ENCODE peak calls at places on chromosomes 5 and 9, in eight cellular contexts. Y is GM06990; E is PC-9; S is A549; W is GM12878; F is GM20000; P is brain microvascular endothelial cell; K is CD8-positive, alpha-beta T cell. X is an unnamed sample.

GRCh38 chr5:124599048-124599973 is 147.1 kb downstream of the ZNF608 start:
- DNase-seq in S (peak; percentile 83), P (peak; percentile 46), W (peak; percentile 13), F (no peak), Y (peak; percentile 6), K (no peak), E (peak; percentile 87), X (no peak)

GRCh38 chr9:130110596-130111021 is 56.9 kb downstream of the GPR107 start:
- DNase-seq in S (no peak), K (no peak), E (no peak), Y (no peak), F (no peak), W (no peak), P (peak; percentile 19), X (no peak)

GRCh38 chr9:96617439-96618185 is 2.0 kb downstream of the CDC14B start:
- DNase-seq in F (no peak), Y (no peak), K (no peak), S (no peak), W (no peak), E (no peak), P (no peak), X (no peak)

GRCh38 chr9:34374905-34375552 is 1.7 kb downstream of the MYORG start:
- DNase-seq in W (no peak), Y (no peak), S (peak; percentile 63), F (no peak), E (peak; percentile 38), P (no peak), K (no peak), X (no peak)

GRCh38 chr9:113876806-113877236 is 712 bp downstream of the ZNF618 start:
- DNase-seq in W (no peak), F (no peak), P (no peak), K (no peak), Y (no peak), E (no peak), S (no peak), X (no peak)

GRCh38 chr5:71894091-71894490 is 175.0 kb downstream of the CARTPT start:
- DNase-seq in P (no peak), S (no peak), K (no peak), W (no peak), E (no peak), F (no peak), Y (no peak), X (no peak)

GRCh38 chr9:128845186-128845931 is 15.8 kb upstream of the SPOUT1 start:
- DNase-seq in P (no peak), Y (no peak), F (peak; percentile 3), K (no peak), E (no peak), S (no peak), W (no peak), X (no peak)

GRCh38 chr9:133139246-133140173 is 18.5 kb upstream of the RALGDS start:
- DNase-seq in S (no peak), F (no peak), W (no peak), E (no peak), P (no peak), K (no peak), Y (no peak), X (no peak)

GRCh38 chr5:73253047-73253660 is 80.2 kb downstream of the TMEM174 start:
- DNase-seq in P (no peak), Y (no peak), S (no peak), K (no peak), W (no peak), E (no peak), F (no peak), X (no peak)

GRCh38 chr5:1594336-1595106 is 70.8 kb upstream of the LPCAT1 start:
- DNase-seq in F (peak; percentile 98), E (no peak), P (no peak), Y (peak; percentile 96), K (peak; percentile 82), S (peak; percentile 79), W (peak; percentile 70), X (peak; percentile 37)

GRCh38 chr5:98500811-98501210 is 272.7 kb upstream of the RGMB start:
- DNase-seq in P (no peak), K (no peak), E (no peak), S (no peak), F (no peak), W (no peak), Y (no peak), X (no peak)

GRCh38 chr5:179373101-179373934 is 28.1 kb upstream of the ADAMTS2 start:
- DNase-seq in F (no peak), E (no peak), P (no peak), S (no peak), K (no peak), Y (no peak), W (no peak), X (no peak)

GRCh38 chr5:130052752-130053151 is 148.5 kb downstream of the CHSY3 start:
- DNase-seq in K (no peak), E (no peak), P (no peak), F (no peak), W (no peak), Y (no peak), S (no peak), X (no peak)

DNA sequence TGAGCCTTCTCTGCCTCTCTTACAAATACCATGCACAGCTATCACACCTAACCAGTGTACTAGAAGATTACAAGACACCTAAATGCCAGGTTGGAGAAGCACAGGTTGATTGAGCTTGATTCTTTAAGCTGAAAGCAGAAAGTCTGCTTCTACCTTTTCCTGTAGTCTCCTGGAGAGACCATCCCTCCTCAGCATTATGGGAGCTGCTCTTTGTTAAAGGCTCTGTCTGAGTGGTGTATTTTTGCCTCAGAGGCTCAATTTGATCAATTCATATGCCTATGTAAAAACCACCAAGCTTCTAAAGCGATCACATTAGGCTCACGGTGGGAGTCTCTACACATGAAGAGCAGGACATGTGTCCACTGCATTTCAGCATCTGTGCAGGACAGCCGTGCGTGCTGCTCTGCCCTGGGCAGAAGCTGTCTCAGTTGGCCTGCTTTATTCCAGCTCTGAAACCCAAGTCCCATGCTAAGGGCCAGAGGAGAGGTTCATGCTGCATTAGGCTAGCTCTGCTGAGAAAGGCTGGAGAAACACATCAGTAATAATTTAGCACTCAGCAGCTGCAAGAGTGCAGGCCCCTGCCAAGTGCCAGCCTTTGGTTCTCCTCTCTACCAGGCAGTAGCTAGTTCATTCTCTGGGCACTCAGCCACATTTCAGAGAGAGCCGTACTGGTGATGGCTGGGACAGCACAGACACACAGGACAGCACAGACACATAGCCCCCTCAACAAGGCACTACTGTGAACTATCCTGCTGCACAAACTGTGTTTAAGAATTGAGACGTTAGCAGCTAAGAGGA is 41.6 kb downstream of the TMEM167A start:
- DNase-seq in Y (no peak), F (no peak), E (no peak), W (no peak), P (no peak), K (no peak), S (no peak), X (no peak)
- TF ChIP-seq CTCF in Y (no peak), F (no peak), E (no peak), W (no peak), P (no peak), K (no peak), S (no peak), X (no peak)

DNA sequence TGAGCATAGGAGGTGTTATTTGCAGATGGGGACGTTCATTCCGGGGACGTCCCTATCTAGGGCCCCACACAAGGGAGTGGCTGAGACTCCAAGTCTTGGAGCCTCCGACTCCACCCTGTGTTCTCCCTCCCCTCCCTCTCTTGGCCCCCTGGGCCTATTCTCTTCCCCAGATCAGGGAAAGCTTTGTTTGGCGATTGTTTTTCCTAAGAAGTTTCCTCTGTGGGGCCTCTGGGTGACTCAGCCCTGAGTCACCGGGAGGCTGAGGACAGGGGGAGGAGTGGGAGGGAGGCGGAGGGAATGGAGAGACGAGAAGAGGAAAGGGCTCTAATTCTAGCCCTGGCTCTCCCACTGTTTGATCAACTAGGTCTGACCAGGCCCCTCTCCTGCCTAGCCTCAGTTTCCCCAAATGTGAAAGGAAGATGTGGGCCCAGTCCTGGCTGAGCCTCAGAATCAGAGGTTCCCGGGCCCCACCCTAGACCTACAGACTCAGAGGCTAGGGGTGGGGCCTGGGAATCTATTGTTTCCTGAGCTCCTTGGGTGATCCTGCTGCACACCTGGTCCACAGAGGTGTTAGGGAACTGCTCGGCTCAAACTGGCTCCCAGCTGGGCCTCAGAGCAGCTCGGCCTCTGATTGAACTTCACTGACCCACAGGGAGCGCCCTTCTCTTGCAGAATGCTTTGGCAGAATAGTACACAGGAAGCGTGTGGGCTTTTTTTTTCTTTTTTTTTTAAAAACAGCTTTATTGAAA is 19.2 kb downstream of the GSN start:
- DNase-seq in Y (no peak), W (no peak), F (no peak), S (peak; percentile 96), E (peak; percentile 95), K (no peak), P (peak; percentile 90), X (peak; percentile 60)
- TF ChIP-seq CTCF in Y (no peak), W (no peak), F (no peak), S (peak; percentile 35), E (peak; percentile 46), K (no peak), P (peak; percentile 23), X (no peak)

GRCh38 chr5:54769072-54769471 is 216.3 kb downstream of the ESM1 start:
- DNase-seq in S (no peak), K (no peak), Y (no peak), F (no peak), E (no peak), W (no peak), P (no peak), X (no peak)
- TF ChIP-seq CTCF in S (no peak), K (no peak), Y (no peak), F (no peak), E (peak; percentile 16), W (no peak), P (no peak), X (no peak)

GRCh38 chr5:136065588-136065987 is 36.8 kb downstream of the TGFBI start:
- DNase-seq in E (no peak), W (no peak), S (no peak), Y (no peak), F (no peak), K (no peak), P (no peak), X (no peak)

GRCh38 chr5:136063778-136064465 is 35.1 kb downstream of the TGFBI start:
- DNase-seq in F (no peak), K (no peak), E (no peak), P (no peak), W (no peak), Y (no peak), S (no peak), X (no peak)

GRCh38 chr5:136064510-136064909 is 35.7 kb downstream of the TGFBI start:
- DNase-seq in Y (no peak), S (no peak), P (no peak), F (no peak), E (no peak), K (no peak), W (no peak), X (no peak)

GRCh38 chr5:136067422-136067821 is 38.6 kb downstream of the TGFBI start:
- DNase-seq in Y (no peak), F (no peak), W (no peak), K (no peak), S (no peak), E (no peak), P (no peak), X (no peak)

DNA sequence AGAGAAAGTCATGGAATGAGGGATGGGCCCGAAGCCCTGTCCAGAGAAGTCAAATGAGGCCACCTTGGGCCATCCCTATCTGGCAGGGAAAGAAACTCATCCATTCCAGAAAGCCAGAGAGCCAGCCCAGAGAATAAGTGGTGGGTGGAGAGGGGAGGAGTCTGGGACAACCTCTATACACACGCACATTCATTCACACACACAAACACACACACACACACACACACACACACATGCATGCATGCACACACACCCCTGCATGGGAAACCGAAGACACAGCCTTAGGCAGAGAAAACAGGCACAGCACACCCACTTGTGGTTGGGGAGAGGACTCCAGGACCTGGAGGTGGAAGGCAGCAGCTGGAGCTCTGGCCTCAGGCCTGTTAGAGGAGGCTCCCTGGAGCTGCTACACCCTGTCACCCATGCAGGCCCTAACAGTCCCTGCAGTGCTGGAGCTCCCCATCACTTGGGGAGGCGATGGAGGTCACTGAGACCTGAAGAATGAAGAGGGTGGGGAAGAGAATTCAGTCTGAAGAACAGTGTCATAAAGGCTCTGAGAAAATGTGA is 38.0 kb downstream of the TGFBI start:
- DNase-seq in S (peak; percentile 60), W (no peak), F (no peak), P (peak; percentile 27), K (no peak), Y (no peak), E (no peak), X (no peak)
- TF ChIP-seq CTCF in S (no peak), W (no peak), F (no peak), P (peak; percentile 54), K (no peak), Y (no peak), E (no peak), X (no peak)

X was measured in omental fat pad.